ENCODE peak calls at places on chromosomes 16 and 17, in five cellular contexts. One of them, this sample, is unnamed.

GRCh38 chr17:18851206-18851605 is 6.7 kb upstream of the PRPSAP2 start:
- DNase-seq in endothelial cell: no peak
- DNase-seq in bronchial epithelial cell: no peak
- DNase-seq in psoas muscle: no peak
- DNase-seq in A549: peak
- DNase-seq in this sample: no peak

GRCh38 chr16:3317315-3317999 is 12.2 kb downstream of the ZNF75A start:
- DNase-seq in endothelial cell: no peak
- DNase-seq in bronchial epithelial cell: peak
- DNase-seq in psoas muscle: no peak
- DNase-seq in A549: peak
- DNase-seq in this sample: no peak

GRCh38 chr16:69141014-69141413 is 8.6 kb downstream of the UTP4 start:
- DNase-seq in endothelial cell: no peak
- DNase-seq in bronchial epithelial cell: no peak
- DNase-seq in psoas muscle: no peak
- DNase-seq in A549: no peak
- DNase-seq in this sample: no peak

GRCh38 chr16:89507219-89507833 is 877 bp upstream of the SPG7 start:
- DNase-seq in endothelial cell: peak
- DNase-seq in bronchial epithelial cell: no peak
- DNase-seq in psoas muscle: no peak
- DNase-seq in A549: no peak
- DNase-seq in this sample: no peak

GRCh38 chr16:72134507-72134906 is 37.4 kb downstream of the PMFBP1 start:
- DNase-seq in endothelial cell: no peak
- DNase-seq in bronchial epithelial cell: no peak
- DNase-seq in psoas muscle: no peak
- DNase-seq in A549: no peak
- DNase-seq in this sample: no peak

GRCh38 chr16:56742030-56742984 is 12.4 kb downstream of the NUP93 start:
- DNase-seq in endothelial cell: no peak
- DNase-seq in bronchial epithelial cell: peak
- DNase-seq in psoas muscle: no peak
- DNase-seq in A549: peak
- DNase-seq in this sample: no peak

GRCh38 chr17:20944014-20944905 is 98.6 kb downstream of the USP22 start:
- DNase-seq in endothelial cell: peak
- DNase-seq in bronchial epithelial cell: peak
- DNase-seq in psoas muscle: no peak
- DNase-seq in A549: peak
- DNase-seq in this sample: peak

GRCh38 chr16:79862601-79863000 is 262.1 kb upstream of the MAF start:
- DNase-seq in endothelial cell: no peak
- DNase-seq in bronchial epithelial cell: no peak
- DNase-seq in psoas muscle: no peak
- DNase-seq in A549: no peak
- DNase-seq in this sample: no peak

GRCh38 chr17:39582658-39583057 is 25.1 kb downstream of the NEUROD2 start:
- DNase-seq in endothelial cell: no peak
- DNase-seq in bronchial epithelial cell: no peak
- DNase-seq in psoas muscle: no peak
- DNase-seq in A549: no peak
- DNase-seq in this sample: no peak

GRCh38 chr17:64787255-64787920 is 125.3 kb upstream of the SMURF2 start:
- DNase-seq in endothelial cell: no peak
- DNase-seq in bronchial epithelial cell: no peak
- DNase-seq in psoas muscle: no peak
- DNase-seq in A549: no peak
- DNase-seq in this sample: no peak

GRCh38 chr16:50303041-50303604 is 36.8 kb downstream of the ADCY7 start:
- DNase-seq in endothelial cell: no peak
- DNase-seq in bronchial epithelial cell: no peak
- DNase-seq in psoas muscle: no peak
- DNase-seq in A549: no peak
- DNase-seq in this sample: no peak

GRCh38 chr16:2515180-2515803 is 1.5 kb downstream of the ATP6V0C start:
- DNase-seq in endothelial cell: no peak
- DNase-seq in bronchial epithelial cell: no peak
- DNase-seq in psoas muscle: peak
- DNase-seq in A549: no peak
- DNase-seq in this sample: no peak

GRCh38 chr17:77285594-77286390 is 145.0 kb downstream of the SEC14L1 start:
- DNase-seq in endothelial cell: no peak
- DNase-seq in bronchial epithelial cell: peak
- DNase-seq in psoas muscle: peak
- DNase-seq in A549: peak
- DNase-seq in this sample: peak

GRCh38 chr16:9049241-9049640 is 42.2 kb upstream of the HAPSTR1 start:
- DNase-seq in endothelial cell: no peak
- DNase-seq in bronchial epithelial cell: peak
- DNase-seq in psoas muscle: no peak
- DNase-seq in A549: no peak
- DNase-seq in this sample: no peak

GRCh38 chr16:9047689-9048301 is 43.6 kb upstream of the HAPSTR1 start:
- DNase-seq in endothelial cell: peak
- DNase-seq in bronchial epithelial cell: peak
- DNase-seq in psoas muscle: peak
- DNase-seq in A549: peak
- DNase-seq in this sample: peak

GRCh38 chr16:9048302-9048700 is 43.1 kb upstream of the HAPSTR1 start:
- DNase-seq in endothelial cell: no peak
- DNase-seq in bronchial epithelial cell: no peak
- DNase-seq in psoas muscle: no peak
- DNase-seq in A549: no peak
- DNase-seq in this sample: no peak

GRCh38 chr16:9053006-9053601 is 38.3 kb upstream of the HAPSTR1 start:
- DNase-seq in endothelial cell: peak
- DNase-seq in bronchial epithelial cell: peak
- DNase-seq in psoas muscle: peak
- DNase-seq in A549: peak
- DNase-seq in this sample: peak

GRCh38 chr16:9050102-9050830 is 41.2 kb upstream of the HAPSTR1 start:
- DNase-seq in endothelial cell: peak
- DNase-seq in bronchial epithelial cell: no peak
- DNase-seq in psoas muscle: no peak
- DNase-seq in A549: peak
- DNase-seq in this sample: peak
- TF ChIP-seq CTCF in endothelial cell: peak
- TF ChIP-seq CTCF in bronchial epithelial cell: peak
- TF ChIP-seq CTCF in psoas muscle: no peak
- TF ChIP-seq CTCF in A549: peak
- TF ChIP-seq CTCF in this sample: peak

DNA sequence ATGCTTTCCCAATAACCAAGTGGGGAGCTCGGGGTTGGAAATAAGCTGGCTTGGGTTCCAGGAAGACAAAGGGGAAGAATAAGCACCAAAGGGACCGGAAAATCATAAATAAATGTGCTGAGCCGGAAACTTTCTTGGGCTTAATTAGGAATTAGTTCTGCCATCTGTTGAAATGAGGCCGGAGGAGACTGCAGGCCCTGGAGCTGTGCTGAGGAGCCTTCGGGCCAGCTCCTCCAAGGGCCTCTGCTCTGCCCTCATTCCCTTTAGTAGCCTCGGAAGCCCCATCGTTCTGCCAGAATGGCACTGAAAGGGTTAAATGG is 36.5 kb downstream of the GRIN2C start:
- DNase-seq in endothelial cell: no peak
- DNase-seq in bronchial epithelial cell: no peak
- DNase-seq in psoas muscle: no peak
- DNase-seq in A549: no peak
- DNase-seq in this sample: peak
- TF ChIP-seq CTCF in endothelial cell: no peak
- TF ChIP-seq CTCF in bronchial epithelial cell: no peak
- TF ChIP-seq CTCF in psoas muscle: no peak
- TF ChIP-seq CTCF in A549: no peak
- TF ChIP-seq CTCF in this sample: no peak

GRCh38 chr17:2797226-2797625 is 988 bp downstream of the RAP1GAP2 start:
- DNase-seq in endothelial cell: no peak
- DNase-seq in bronchial epithelial cell: no peak
- DNase-seq in psoas muscle: no peak
- DNase-seq in A549: no peak
- DNase-seq in this sample: no peak

GRCh38 chr17:2797632-2798031 is 1.4 kb downstream of the RAP1GAP2 start:
- DNase-seq in endothelial cell: no peak
- DNase-seq in bronchial epithelial cell: no peak
- DNase-seq in psoas muscle: no peak
- DNase-seq in A549: no peak
- DNase-seq in this sample: no peak

GRCh38 chr17:2796164-2797140 is at the start of gene RAP1GAP2:
- DNase-seq in endothelial cell: no peak
- DNase-seq in bronchial epithelial cell: no peak
- DNase-seq in psoas muscle: peak
- DNase-seq in A549: no peak
- DNase-seq in this sample: no peak

GRCh38 chr17:2794116-2794803 is 2.0 kb upstream of the RAP1GAP2 start:
- DNase-seq in endothelial cell: no peak
- DNase-seq in bronchial epithelial cell: no peak
- DNase-seq in psoas muscle: no peak
- DNase-seq in A549: no peak
- DNase-seq in this sample: no peak

GRCh38 chr17:2795412-2796163 is 650 bp upstream of the RAP1GAP2 start:
- DNase-seq in endothelial cell: no peak
- DNase-seq in bronchial epithelial cell: no peak
- DNase-seq in psoas muscle: no peak
- DNase-seq in A549: no peak
- DNase-seq in this sample: no peak
- TF ChIP-seq CTCF in endothelial cell: no peak
- TF ChIP-seq CTCF in bronchial epithelial cell: no peak
- TF ChIP-seq CTCF in psoas muscle: no peak
- TF ChIP-seq CTCF in A549: no peak
- TF ChIP-seq CTCF in this sample: no peak

GRCh38 chr17:42773290-42774035 is at the start of gene VPS25:
- DNase-seq in endothelial cell: peak
- DNase-seq in bronchial epithelial cell: peak
- DNase-seq in psoas muscle: peak
- DNase-seq in A549: peak
- DNase-seq in this sample: peak
- TF ChIP-seq CTCF in endothelial cell: no peak
- TF ChIP-seq CTCF in bronchial epithelial cell: peak
- TF ChIP-seq CTCF in psoas muscle: no peak
- TF ChIP-seq CTCF in A549: no peak
- TF ChIP-seq CTCF in this sample: peak

DNA sequence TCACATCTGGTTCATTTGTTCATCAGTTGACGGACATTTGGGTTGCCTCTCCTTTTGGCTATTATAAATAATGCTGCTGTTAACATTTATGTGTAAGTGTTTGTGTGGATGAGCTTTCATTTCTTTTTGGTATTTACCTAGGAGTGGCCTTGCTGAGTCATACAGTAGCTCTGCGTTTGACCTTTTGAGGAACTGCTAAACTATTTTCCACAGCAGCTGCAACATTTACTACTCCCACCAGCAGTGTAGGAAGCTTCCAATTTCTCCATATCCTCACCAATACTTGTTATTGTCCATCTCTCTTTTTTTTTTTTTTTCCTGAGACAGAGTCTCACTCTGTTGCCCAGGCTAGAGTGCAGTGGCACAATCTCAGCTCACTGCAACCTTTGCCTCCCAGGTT is 20.7 kb upstream of the PLCG2 start:
- DNase-seq in endothelial cell: no peak
- DNase-seq in bronchial epithelial cell: peak
- DNase-seq in psoas muscle: no peak
- DNase-seq in A549: peak
- DNase-seq in this sample: no peak
- TF ChIP-seq CTCF in endothelial cell: no peak
- TF ChIP-seq CTCF in bronchial epithelial cell: no peak
- TF ChIP-seq CTCF in psoas muscle: no peak
- TF ChIP-seq CTCF in A549: no peak
- TF ChIP-seq CTCF in this sample: no peak

DNA sequence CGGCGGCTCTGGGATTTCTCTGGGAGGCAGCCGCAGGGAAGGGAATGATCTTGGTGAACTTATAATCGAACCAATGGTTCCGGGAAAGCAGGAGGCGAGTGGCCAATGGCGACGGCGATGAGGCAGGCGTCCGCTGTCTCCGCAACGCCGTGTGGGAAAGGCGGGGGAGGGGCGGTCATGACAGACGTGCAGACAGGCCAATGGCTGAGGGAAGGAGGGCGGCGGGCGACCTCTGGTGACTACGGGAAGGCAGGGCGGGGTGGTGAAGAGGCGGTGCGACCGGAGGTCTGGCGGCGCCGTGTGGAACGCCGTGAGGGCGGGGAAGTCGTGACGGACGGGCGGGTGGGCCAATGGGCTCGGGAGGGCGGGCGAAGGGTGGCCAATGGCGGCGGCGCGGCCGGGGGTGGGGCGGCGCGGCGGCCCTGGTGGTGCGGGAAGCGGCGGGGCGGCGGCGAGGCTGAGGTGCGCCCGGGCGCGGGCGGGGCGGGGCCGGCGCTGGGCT is at the start of gene RAB40C:
- DNase-seq in endothelial cell: peak
- DNase-seq in bronchial epithelial cell: peak
- DNase-seq in psoas muscle: peak
- DNase-seq in A549: peak
- DNase-seq in this sample: peak
- TF ChIP-seq CTCF in endothelial cell: no peak
- TF ChIP-seq CTCF in bronchial epithelial cell: no peak
- TF ChIP-seq CTCF in psoas muscle: no peak
- TF ChIP-seq CTCF in A549: no peak
- TF ChIP-seq CTCF in this sample: no peak

GRCh38 chr16:87185313-87185712 is 131.9 kb downstream of the C16orf95 start:
- DNase-seq in endothelial cell: no peak
- DNase-seq in bronchial epithelial cell: no peak
- DNase-seq in psoas muscle: no peak
- DNase-seq in A549: no peak
- DNase-seq in this sample: no peak
- TF ChIP-seq CTCF in endothelial cell: no peak
- TF ChIP-seq CTCF in bronchial epithelial cell: no peak
- TF ChIP-seq CTCF in psoas muscle: no peak
- TF ChIP-seq CTCF in A549: no peak
- TF ChIP-seq CTCF in this sample: no peak

This sample was measured in WERI-Rb-1.